ENCODE peak calls at places on chromosomes 16 and 17, in six cellular contexts. Q is hepatocyte; J is fibroblast of lung; O is CD8-positive, alpha-beta T cell; B is endodermal cell; P is GM12865. G is an unnamed sample.

GRCh38 chr16:56068816-56069215 is 122.5 kb upstream of the GNAO1 start:
- DNase-seq in Q (no peak), J (no peak), O (no peak), B (no peak), P (no peak), G (no peak)

GRCh38 chr17:42519546-42520444 is 16.2 kb upstream of the NAGLU start:
- DNase-seq in Q (peak), J (peak), O (no peak), B (peak), P (no peak), G (peak)

GRCh38 chr17:7839199-7839889 is 5.3 kb downstream of the KDM6B start:
- DNase-seq in Q (peak), J (no peak), O (no peak), B (peak), P (no peak), G (no peak)

GRCh38 chr16:57720142-57720575 is 15.4 kb upstream of the KATNB1 start:
- DNase-seq in Q (peak), J (peak), O (peak), B (peak), P (peak), G (peak)

GRCh38 chr17:7133916-7134315 is 19.3 kb upstream of the ASGR2 start:
- DNase-seq in Q (no peak), J (no peak), O (no peak), B (peak), P (no peak), G (no peak)

GRCh38 chr17:40862985-40863733 is 3.9 kb downstream of the KRT12 start:
- DNase-seq in Q (no peak), J (no peak), O (no peak), B (peak), P (peak), G (peak)

GRCh38 chr17:47708864-47709541 is 15.0 kb downstream of the TBKBP1 start:
- DNase-seq in Q (no peak), J (peak), O (no peak), B (peak), P (no peak), G (peak)

GRCh38 chr16:21603920-21604319 is 4.5 kb downstream of the METTL9 start:
- DNase-seq in Q (peak), J (peak), O (no peak), B (no peak), P (no peak), G (no peak)

GRCh38 chr17:28506763-28507487 is 777 bp downstream of the FOXN1 start:
- DNase-seq in Q (no peak), J (no peak), O (no peak), B (no peak), P (peak), G (no peak)

GRCh38 chr16:81532491-81533174 is 88.0 kb downstream of the CMIP start:
- DNase-seq in Q (no peak), J (no peak), O (no peak), B (no peak), P (no peak), G (no peak)

GRCh38 chr16:12646490-12647274 is 157.0 kb downstream of the CPPED1 start:
- DNase-seq in Q (no peak), J (no peak), O (no peak), B (no peak), P (peak), G (peak)

GRCh38 chr17:6557040-6557438 is 684 bp upstream of the PITPNM3 start:
- DNase-seq in Q (no peak), J (no peak), O (no peak), B (no peak), P (no peak), G (no peak)

GRCh38 chr17:41417576-41418015 is 6.8 kb downstream of the KRT37 start:
- DNase-seq in Q (peak), J (no peak), O (no peak), B (peak), P (peak), G (no peak)

GRCh38 chr17:30336369-30337171 is 2.7 kb upstream of the TMIGD1 start:
- DNase-seq in Q (peak), J (peak), O (peak), B (peak), P (peak), G (peak)

GRCh38 chr16:11135167-11135973 is 120.6 kb downstream of the SOCS1 start:
- DNase-seq in Q (no peak), J (peak), O (no peak), B (no peak), P (no peak), G (peak)

GRCh38 chr16:74896389-74897370 is 88.2 kb downstream of the WDR59 start:
- DNase-seq in Q (no peak), J (peak), O (no peak), B (no peak), P (no peak), G (peak)

GRCh38 chr17:1574697-1575471 is 12.3 kb upstream of the PITPNA start:
- DNase-seq in Q (peak), J (no peak), O (no peak), B (peak), P (no peak), G (no peak)
- TF ChIP-seq CTCF in Q (no peak), J (no peak), O (peak), B (no peak), P (no peak), G (no peak)

GRCh38 chr17:50540485-50541401 is 6.2 kb upstream of the SPATA20 start:
- DNase-seq in Q (no peak), J (no peak), O (no peak), B (no peak), P (no peak), G (no peak)
- H3K4me3 ChIP-seq in Q (no peak), J (no peak), O (peak), B (peak), P (no peak), G (no peak)

GRCh38 chr16:4257646-4258556 is 14.9 kb downstream of the TFAP4 start:
- DNase-seq in Q (no peak), J (no peak), O (no peak), B (no peak), P (no peak), G (peak)

GRCh38 chr16:4249546-4249945 is 7.7 kb upstream of the SRL start:
- DNase-seq in Q (no peak), J (no peak), O (no peak), B (no peak), P (no peak), G (no peak)

GRCh38 chr16:4253394-4254150 is 11.7 kb upstream of the SRL start:
- DNase-seq in Q (peak), J (peak), O (peak), B (peak), P (peak), G (peak)
- TF ChIP-seq CTCF in Q (no peak), J (no peak), O (no peak), B (no peak), P (no peak), G (no peak)

GRCh38 chr17:59362811-59363205 is 31.4 kb downstream of the YPEL2 start:
- DNase-seq in Q (no peak), J (no peak), O (no peak), B (no peak), P (no peak), G (no peak)
- H3K4me3 ChIP-seq in Q (no peak), J (no peak), O (peak), B (no peak), P (peak), G (peak)

GRCh38 chr16:19167710-19168172 is 299 bp upstream of the SYT17 start:
- DNase-seq in Q (peak), J (peak), O (no peak), B (peak), P (peak), G (peak)
- TF ChIP-seq CTCF in Q (peak), J (peak), O (no peak), B (peak), P (peak), G (peak)

DNA sequence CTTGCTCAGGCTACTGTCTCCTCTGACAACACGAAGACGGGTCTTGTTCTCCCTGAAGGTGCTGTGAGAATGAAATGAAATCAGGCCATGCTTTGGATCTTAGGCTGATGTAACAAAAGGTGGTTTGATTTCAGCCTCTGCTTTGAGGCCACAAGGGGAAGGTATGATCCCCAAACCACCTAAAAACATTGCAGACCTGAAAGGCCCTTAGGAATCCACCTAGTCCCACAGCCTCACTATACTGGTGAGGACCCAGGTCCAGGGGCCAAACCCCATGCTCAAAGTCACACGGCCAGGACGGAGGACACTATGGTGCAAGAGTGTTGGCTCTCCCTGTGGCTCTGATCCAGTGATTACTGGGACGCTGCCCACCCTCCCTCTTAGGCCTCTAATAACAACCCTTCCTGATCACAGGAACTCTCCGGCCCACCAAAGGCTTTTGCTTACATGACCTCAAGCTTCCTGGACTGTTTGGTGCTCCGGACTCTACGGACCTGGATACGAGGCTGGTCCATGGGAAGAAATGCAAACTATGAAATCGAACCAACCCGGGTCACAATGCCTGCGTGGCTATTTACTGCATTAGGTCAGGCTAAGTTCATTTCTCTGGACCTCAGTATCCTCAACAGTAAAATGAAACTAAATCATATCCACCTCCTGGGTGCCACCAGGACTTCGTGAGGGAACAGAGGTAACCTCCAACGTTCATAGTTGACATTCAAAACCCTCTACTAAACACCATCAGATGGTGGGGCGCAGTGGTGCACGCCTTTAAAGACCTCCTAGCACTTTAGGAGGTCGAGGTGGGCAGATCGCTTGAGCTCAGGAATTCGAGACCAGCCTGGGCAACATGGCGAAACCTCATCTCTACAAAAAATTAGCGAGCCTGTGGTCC is 1.5 kb downstream of the TRIM25 start:
- DNase-seq in Q (no peak), J (peak), O (no peak), B (no peak), P (no peak), G (no peak)
- H3K4me3 ChIP-seq in Q (peak), J (peak), O (peak), B (peak), P (peak), G (peak)

GRCh38 chr16:30797670-30798309 is 10.8 kb upstream of the ZNF629 start:
- DNase-seq in Q (no peak), J (no peak), O (no peak), B (no peak), P (no peak), G (no peak)
- TF ChIP-seq CTCF in Q (no peak), J (no peak), O (no peak), B (peak), P (no peak), G (no peak)

GRCh38 chr17:17494499-17495447 is 1.4 kb downstream of the RASD1 start:
- DNase-seq in Q (peak), J (peak), O (no peak), B (peak), P (peak), G (peak)
- H3K4me3 ChIP-seq in Q (peak), J (peak), O (peak), B (peak), P (no peak), G (peak)

GRCh38 chr17:2909164-2909852 is 113.1 kb downstream of the RAP1GAP2 start:
- DNase-seq in Q (peak), J (no peak), O (no peak), B (no peak), P (no peak), G (no peak)
- TF ChIP-seq CTCF in Q (no peak), J (no peak), O (no peak), B (no peak), P (no peak), G (no peak)

GRCh38 chr17:63702223-63702577 is 2.3 kb upstream of the LIMD2 start:
- DNase-seq in Q (no peak), J (no peak), O (peak), B (no peak), P (peak), G (no peak)
- H3K4me3 ChIP-seq in Q (no peak), J (no peak), O (peak), B (no peak), P (peak), G (no peak)

G was measured in cardiac fibroblast.